ENCODE peak calls at places on chromosome 21, in four cellular contexts. E is HCT116, U is K562, O is SK-N-SH. I is an unnamed sample.

GRCh38 chr21:28148400-28149064 is 844.1 kb downstream of the LTN1 start:
- DNase-seq in U (no peak), O (no peak), E (no peak), I (no peak)

GRCh38 chr21:30268608-30269197 is 14.0 kb downstream of the KRTAP24-1 start:
- DNase-seq in O (peak), U (peak), E (no peak), I (no peak)

GRCh38 chr21:28908351-28908750 is 84.3 kb downstream of the LTN1 start:
- DNase-seq in O (no peak), E (no peak), U (no peak), I (no peak)

GRCh38 chr21:42031816-42032215 is 21.7 kb upstream of the ZBTB21 start:
- DNase-seq in E (no peak), O (no peak), U (no peak), I (no peak)

GRCh38 chr21:41593051-41593783 is 85.3 kb upstream of the TMPRSS2 start:
- DNase-seq in U (no peak), O (no peak), E (no peak), I (no peak)

GRCh38 chr21:37389456-37389855 is 22.9 kb downstream of the DYRK1A start:
- DNase-seq in U (no peak), E (no peak), O (no peak), I (no peak)

GRCh38 chr21:37431243-37431642 is 64.7 kb downstream of the DYRK1A start:
- DNase-seq in U (no peak), O (no peak), E (no peak), I (no peak)

GRCh38 chr21:25461730-25462129 is 145.6 kb downstream of the MRPL39 start:
- DNase-seq in O (no peak), U (no peak), E (no peak), I (no peak)

GRCh38 chr21:28230559-28230958 is 762.1 kb downstream of the LTN1 start:
- DNase-seq in E (no peak), U (no peak), O (no peak), I (no peak)

GRCh38 chr21:42162831-42163510 is 56.0 kb upstream of the ABCG1 start:
- DNase-seq in E (no peak), O (no peak), U (no peak), I (no peak)

GRCh38 chr21:43925096-43925481 is 60.1 kb downstream of the AGPAT3 start:
- DNase-seq in E (no peak), U (no peak), O (no peak), I (no peak)
- TF ChIP-seq ELF1 in E (no peak), U (no peak), O (no peak), I (no peak)

GRCh38 chr21:14955936-14956520 is 108.8 kb downstream of the NRIP1 start:
- DNase-seq in U (no peak), O (no peak), E (no peak), I (no peak)

GRCh38 chr21:14957836-14958235 is 107.0 kb downstream of the NRIP1 start:
- DNase-seq in O (no peak), U (no peak), E (no peak), I (no peak)

GRCh38 chr21:14959343-14959742 is 105.5 kb downstream of the NRIP1 start:
- DNase-seq in E (no peak), U (no peak), O (no peak), I (no peak)

GRCh38 chr21:14952916-14953315 is 111.9 kb downstream of the NRIP1 start:
- DNase-seq in U (no peak), E (no peak), O (no peak), I (no peak)

GRCh38 chr21:14956826-14957225 is 108.0 kb downstream of the NRIP1 start:
- DNase-seq in O (no peak), E (no peak), U (no peak), I (no peak)
- TF ChIP-seq ELF1 in O (no peak), E (no peak), U (no peak), I (no peak)

GRCh38 chr21:45829566-45830147 is 151.9 kb upstream of the COL6A1 start:
- DNase-seq in O (no peak), E (no peak), U (no peak), I (no peak)
- TF ChIP-seq ELF1 in O (no peak), E (no peak), U (no peak), I (no peak)

DNA sequence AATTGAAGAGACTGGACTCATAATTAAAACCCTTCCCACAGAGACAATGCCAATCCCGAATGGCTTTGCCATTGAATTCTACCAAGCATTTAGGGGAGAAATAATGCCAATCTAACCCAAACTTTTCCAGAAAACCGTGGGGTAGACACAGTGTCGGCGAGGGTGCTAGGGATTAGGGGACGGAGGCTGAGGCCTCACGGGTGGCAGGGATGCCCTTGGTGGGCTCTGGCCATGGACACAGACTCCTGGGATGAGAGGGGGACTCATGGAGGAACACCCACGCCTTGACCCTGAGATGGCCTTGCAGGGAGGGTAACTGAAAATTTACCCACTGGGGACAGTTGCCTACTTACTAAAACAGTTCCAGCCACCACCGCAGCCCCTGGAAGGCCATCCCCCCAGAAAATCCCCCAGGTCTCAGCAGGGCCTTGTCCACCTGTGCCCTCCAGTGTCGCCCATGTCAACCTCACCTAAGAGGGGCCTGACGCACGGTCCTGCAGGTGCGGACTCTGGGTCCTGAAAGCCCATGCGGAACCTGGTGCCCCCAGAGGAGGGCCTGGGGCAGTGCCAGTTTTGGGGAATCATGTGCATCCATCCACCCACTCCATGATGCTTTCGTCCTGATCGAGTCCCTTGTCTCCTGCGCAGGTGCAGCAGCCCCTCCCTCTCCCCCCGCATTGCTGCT is 1.9 kb downstream of the KRTAP10-5 start:
- DNase-seq in E (no peak), O (no peak), U (no peak), I (no peak)
- TF ChIP-seq ELF1 in E (no peak), O (no peak), U (no peak), I (no peak)

GRCh38 chr21:36061445-36061844 is 1.1 kb upstream of the SETD4 start:
- DNase-seq in U (no peak), E (no peak), O (no peak), I (no peak)

GRCh38 chr21:36060159-36060921 is at the start of gene SETD4:
- DNase-seq in E (peak), U (peak), O (peak), I (peak)

GRCh38 chr21:36064085-36064460 is 3.7 kb upstream of the SETD4 start:
- DNase-seq in E (no peak), O (no peak), U (no peak), I (no peak)

GRCh38 chr21:36059823-36060158 is 535 bp downstream of the SETD4 start:
- DNase-seq in U (peak), O (peak), E (no peak), I (no peak)

GRCh38 chr21:36063375-36064084 is 3.2 kb upstream of the SETD4 start:
- DNase-seq in O (no peak), E (no peak), U (no peak), I (no peak)
- TF ChIP-seq ELF1 in O (no peak), E (no peak), U (no peak), I (no peak)

DNA sequence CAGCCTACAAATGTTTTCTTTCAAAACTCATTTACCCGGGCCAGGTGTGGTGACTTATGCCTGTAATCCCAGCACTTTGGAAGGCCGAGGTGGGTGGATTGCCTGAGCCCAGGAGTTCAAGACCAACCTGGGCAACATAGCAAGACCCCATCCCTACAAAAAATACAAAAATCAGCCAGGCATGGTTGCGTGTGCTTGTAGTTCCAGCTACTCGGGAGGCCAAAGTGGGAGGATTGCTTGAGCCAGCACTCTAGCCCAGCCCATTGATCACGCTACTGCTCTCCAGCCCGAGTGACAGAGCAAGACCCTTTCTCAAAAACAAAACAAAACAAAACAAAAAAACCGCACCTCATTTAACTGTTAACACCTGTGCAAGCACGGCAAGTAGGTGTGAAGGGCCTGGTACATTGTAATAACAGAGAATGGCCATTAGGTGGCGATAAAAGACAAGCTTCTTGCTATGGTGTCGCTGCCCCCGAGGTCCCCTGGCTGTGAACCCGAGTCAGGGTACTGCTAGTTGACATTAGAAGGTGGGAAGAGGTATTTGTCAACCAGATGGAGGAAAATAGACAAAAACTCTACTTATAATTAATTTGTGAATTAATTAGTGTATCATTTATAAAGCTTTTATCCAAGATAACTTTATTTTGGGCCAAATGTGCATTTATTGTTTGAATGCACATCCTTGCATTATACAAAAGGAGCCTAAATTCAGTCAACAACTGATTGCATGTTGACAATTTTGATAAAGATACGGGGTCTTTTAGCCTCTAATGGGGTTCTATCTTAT is 66.5 kb downstream of the SH3BGR start:
- DNase-seq in U (peak), O (peak), E (peak), I (peak)
- TF ChIP-seq ELF1 in U (no peak), O (no peak), E (no peak), I (no peak)

DNA sequence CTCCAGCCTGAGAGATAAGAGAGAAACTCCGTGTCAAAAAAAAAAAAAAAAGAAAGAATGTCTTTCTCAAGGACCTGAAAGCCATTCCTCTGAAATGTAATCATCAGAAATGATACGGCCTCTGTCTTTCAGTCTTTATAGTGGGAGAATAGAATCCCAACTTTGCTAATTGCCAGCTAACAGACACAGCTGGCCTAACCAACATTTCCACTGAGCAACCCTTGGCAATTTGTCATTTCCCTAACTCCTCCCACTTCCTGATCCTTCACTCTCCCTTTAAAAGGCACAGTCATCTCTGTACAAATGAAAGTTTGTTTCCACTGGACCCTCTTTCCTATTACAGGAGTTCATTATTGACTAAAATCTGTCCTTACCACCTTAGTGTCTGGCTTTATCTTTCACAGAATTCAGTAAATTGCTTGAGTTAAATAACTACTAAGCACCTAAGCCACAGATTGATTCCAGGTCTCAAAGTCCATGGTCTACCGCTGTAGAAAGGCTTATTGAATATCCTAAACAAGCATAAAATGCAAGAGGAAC is 4.3 kb upstream of the CBR1 start:
- DNase-seq in O (no peak), U (no peak), E (no peak), I (peak)
- TF ChIP-seq ELF1 in O (no peak), U (no peak), E (peak), I (peak)

GRCh38 chr21:17775431-17776126 is 43.6 kb downstream of the C21orf91 start:
- DNase-seq in O (no peak), U (no peak), E (no peak), I (peak)
- TF ChIP-seq ELF1 in O (no peak), U (no peak), E (no peak), I (no peak)

GRCh38 chr21:45405819-45406762 is 1.1 kb downstream of the COL18A1 start:
- DNase-seq in O (peak), U (no peak), E (no peak), I (peak)

GRCh38 chr21:45403133-45403824 is 1.7 kb upstream of the COL18A1 start:
- DNase-seq in O (no peak), E (no peak), U (no peak), I (no peak)

GRCh38 chr21:45405271-45405818 is 380 bp downstream of the COL18A1 start:
- DNase-seq in E (no peak), U (peak), O (peak), I (no peak)

GRCh38 chr21:45403825-45404725 is 890 bp upstream of the COL18A1 start:
- DNase-seq in O (no peak), E (no peak), U (no peak), I (no peak)

GRCh38 chr21:45404726-45405270 is at the start of gene COL18A1:
- DNase-seq in E (no peak), O (peak), U (peak), I (no peak)
- TF ChIP-seq ELF1 in E (no peak), O (no peak), U (no peak), I (no peak)

DNA sequence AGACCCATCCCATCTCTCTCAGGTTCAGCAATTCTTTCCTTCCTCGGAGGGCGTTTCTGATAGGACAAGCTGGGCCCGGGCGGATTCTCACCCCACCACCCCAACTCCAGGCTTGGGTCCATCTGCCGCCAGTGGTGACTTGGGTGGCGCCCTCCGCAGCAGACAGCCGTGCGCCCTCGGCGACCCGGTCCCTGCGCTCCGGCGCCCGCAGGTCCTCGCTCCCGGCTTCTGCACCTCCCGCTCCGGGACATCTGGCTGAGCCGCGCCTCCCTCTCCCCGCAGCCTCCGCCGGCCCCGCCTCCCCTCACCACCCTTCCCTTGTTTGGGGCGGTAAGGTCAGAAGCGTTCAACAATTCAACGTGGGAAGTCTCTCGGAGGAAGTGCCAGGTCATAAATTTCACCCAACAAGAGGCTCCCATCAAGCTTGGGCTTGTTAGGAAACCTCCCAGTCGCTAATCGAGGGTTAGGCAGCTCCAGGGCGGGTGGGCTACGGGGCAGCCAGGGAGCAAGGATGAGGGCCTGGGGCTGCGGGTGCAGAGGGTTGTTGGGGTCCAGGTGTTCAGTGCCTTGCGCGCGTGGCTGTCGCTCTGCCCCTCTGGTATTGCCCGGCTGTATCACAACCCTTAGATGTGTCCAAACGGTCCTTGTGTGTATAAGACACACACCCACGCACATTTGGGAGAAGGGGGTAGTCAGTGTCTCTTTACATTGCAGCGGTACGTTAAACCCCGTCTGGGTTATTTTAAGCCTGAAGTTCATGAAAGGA is 39.8 kb downstream of the OLIG1 start:
- DNase-seq in U (no peak), E (no peak), O (no peak), I (no peak)
- TF ChIP-seq ELF1 in U (no peak), E (no peak), O (no peak), I (no peak)